ENCODE peak calls at places on chromosomes 6 and 20, in six cellular contexts. D is A549, M is H1, Z is endothelial cell of umbilical vein, Y is HepG2, L is K562. V is an unnamed sample.

GRCh38 chr6:3035397-3035796 is 32.9 kb upstream of the RIPK1 start:
- DNase-seq in D (no peak), M (no peak), Z (no peak), Y (no peak), L (no peak), V (no peak)

GRCh38 chr20:58251979-58252591 is 23.6 kb upstream of the ANKRD60 start:
- DNase-seq in D (peak; percentile 97), M (no peak), Z (peak; percentile 80), Y (peak; percentile 88), L (peak; percentile 87), V (no peak)

GRCh38 chr6:44047179-44047546 is 80.1 kb downstream of the MRPL14 start:
- DNase-seq in D (no peak), M (no peak), Z (no peak), Y (no peak), L (no peak), V (no peak)

GRCh38 chr6:139249387-139249786 is 42.4 kb downstream of the TXLNB start:
- DNase-seq in D (no peak), M (no peak), Z (no peak), Y (no peak), L (no peak), V (no peak)

GRCh38 chr20:37257993-37258392 is 3.6 kb downstream of the GHRH start:
- DNase-seq in D (no peak), M (no peak), Z (no peak), Y (no peak), L (no peak), V (peak; percentile 48)

GRCh38 chr6:46838033-46838432 is 44.8 kb downstream of the MEP1A start:
- DNase-seq in D (no peak), M (no peak), Z (no peak), Y (no peak), L (no peak), V (no peak)

GRCh38 chr6:54846243-54846856 is at the start of gene FAM83B:
- DNase-seq in D (no peak), M (peak; percentile 57), Z (no peak), Y (no peak), L (no peak), V (peak; percentile 82)

GRCh38 chr6:13251242-13251641 is 77.1 kb downstream of the TBC1D7 start:
- DNase-seq in D (no peak), M (no peak), Z (no peak), Y (peak; percentile 30), L (peak; percentile 40), V (no peak)

GRCh38 chr6:134425521-134426316 is 107.8 kb upstream of the SGK1 start:
- DNase-seq in D (no peak), M (no peak), Z (peak; percentile 70), Y (no peak), L (no peak), V (no peak)

GRCh38 chr6:69019832-69020231 is 384.8 kb downstream of the ADGRB3 start:
- DNase-seq in D (no peak), M (no peak), Z (peak; percentile 36), Y (no peak), L (no peak), V (no peak)

GRCh38 chr6:159720708-159721107 is 6.6 kb upstream of the WTAP start:
- DNase-seq in D (peak; percentile 46), M (no peak), Z (peak; percentile 39), Y (peak; percentile 82), L (peak; percentile 52), V (no peak)

GRCh38 chr6:4889701-4890100 is 113.5 kb downstream of the CDYL start:
- DNase-seq in D (no peak), M (no peak), Z (no peak), Y (no peak), L (no peak), V (no peak)

GRCh38 chr20:63844384-63845025 is 13.4 kb upstream of the ZBTB46 start:
- DNase-seq in D (no peak), M (no peak), Z (no peak), Y (no peak), L (no peak), V (no peak)

GRCh38 chr6:110310861-110311446 is 47.2 kb downstream of the METTL24 start:
- DNase-seq in D (no peak), M (no peak), Z (no peak), Y (no peak), L (no peak), V (no peak)

GRCh38 chr6:35299674-35300073 is 2.1 kb downstream of the DEF6 start:
- DNase-seq in D (no peak), M (no peak), Z (no peak), Y (no peak), L (peak; percentile 38), V (no peak)

GRCh38 chr20:32907886-32908285 is 49.2 kb downstream of the EFCAB8 start:
- DNase-seq in D (no peak), M (no peak), Z (no peak), Y (no peak), L (no peak), V (no peak)

GRCh38 chr20:43187476-43188233 is 2.1 kb downstream of the PTPRT start:
- DNase-seq in D (peak; percentile 69), M (peak; percentile 39), Z (peak; percentile 58), Y (peak; percentile 57), L (peak; percentile 81), V (peak; percentile 83)

GRCh38 chr20:62020935-62021701 is 44.6 kb downstream of the TAF4 start:
- DNase-seq in D (no peak), M (no peak), Z (no peak), Y (no peak), L (peak; percentile 47), V (no peak)

GRCh38 chr6:142760152-142760551 is 184.8 kb downstream of the HIVEP2 start:
- DNase-seq in D (no peak), M (no peak), Z (no peak), Y (no peak), L (no peak), V (no peak)

GRCh38 chr6:150568560-150568959 is 31.1 kb upstream of the PLEKHG1 start:
- DNase-seq in D (no peak), M (no peak), Z (no peak), Y (peak; percentile 29), L (no peak), V (no peak)

GRCh38 chr6:150567823-150568383 is 31.8 kb upstream of the PLEKHG1 start:
- DNase-seq in D (no peak), M (no peak), Z (no peak), Y (no peak), L (no peak), V (no peak)

GRCh38 chr6:150576651-150577226 is 22.9 kb upstream of the PLEKHG1 start:
- DNase-seq in D (no peak), M (no peak), Z (no peak), Y (no peak), L (no peak), V (no peak)

GRCh38 chr6:150575840-150576239 is 23.8 kb upstream of the PLEKHG1 start:
- DNase-seq in D (no peak), M (no peak), Z (no peak), Y (no peak), L (no peak), V (no peak)

GRCh38 chr6:150573041-150573681 is 26.5 kb upstream of the PLEKHG1 start:
- DNase-seq in D (no peak), M (no peak), Z (no peak), Y (no peak), L (peak; percentile 37), V (no peak)
- TF ChIP-seq JUN in D (no peak), M (no peak), Z (no peak), Y (no peak), L (no peak), V (no peak)

GRCh38 chr6:36443951-36444428 is 1.2 kb downstream of the KCTD20 start:
- DNase-seq in D (peak; percentile 56), M (no peak), Z (peak; percentile 36), Y (peak; percentile 48), L (peak; percentile 67), V (peak; percentile 22)
- TF ChIP-seq JUN in D (no peak), M (no peak), Z (no peak), Y (no peak), L (no peak), V (no peak)

DNA sequence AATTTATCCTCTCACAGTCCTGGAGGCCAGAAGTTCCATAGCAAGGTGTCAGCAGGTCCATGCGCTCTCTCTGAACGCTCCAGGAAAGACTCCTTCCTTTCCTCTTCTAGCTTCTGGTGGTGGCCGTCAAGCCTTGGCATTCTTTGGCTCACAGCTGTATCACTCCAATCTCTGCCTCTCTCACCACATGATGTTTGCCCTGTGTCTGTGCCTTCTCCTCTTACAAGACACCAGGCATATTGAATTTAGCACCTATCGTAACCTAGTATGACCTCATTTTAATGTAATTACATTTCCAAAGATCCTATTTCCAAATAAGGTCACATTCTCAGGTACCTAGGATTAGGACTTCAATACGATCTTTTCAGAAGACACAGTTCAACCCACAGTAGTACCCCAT is 428.5 kb downstream of the CD83 start:
- DNase-seq in D (no peak), M (no peak), Z (no peak), Y (no peak), L (no peak), V (no peak)
- TF ChIP-seq JUN in D (no peak), M (no peak), Z (no peak), Y (no peak), L (no peak), V (no peak)

GRCh38 chr6:9204171-9204570 is 768.8 kb upstream of the SLC35B3 start:
- DNase-seq in D (no peak), M (no peak), Z (peak; percentile 41), Y (no peak), L (no peak), V (no peak)

GRCh38 chr6:9200712-9201111 is 765.4 kb upstream of the SLC35B3 start:
- DNase-seq in D (no peak), M (no peak), Z (no peak), Y (no peak), L (no peak), V (no peak)

GRCh38 chr6:9208956-9209355 is 773.6 kb upstream of the SLC35B3 start:
- DNase-seq in D (no peak), M (no peak), Z (no peak), Y (no peak), L (no peak), V (no peak)

DNA sequence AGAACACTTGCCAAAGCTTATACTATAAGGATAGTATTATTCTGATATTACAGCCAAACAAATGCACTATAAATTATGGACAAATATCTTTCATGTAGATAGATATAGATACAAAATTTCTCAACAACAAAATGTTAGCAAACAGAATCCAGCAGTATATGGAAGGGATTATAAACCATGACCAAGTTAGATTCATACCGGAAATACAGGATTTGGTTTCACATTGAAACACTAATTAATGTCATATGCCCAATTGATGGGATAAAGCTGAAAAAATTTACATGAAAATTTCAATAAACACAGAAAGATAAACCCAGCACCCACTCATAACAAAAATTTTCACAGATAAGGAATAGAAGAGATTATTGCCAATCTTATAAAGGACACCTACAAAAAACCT is 770.3 kb upstream of the SLC35B3 start:
- DNase-seq in D (no peak), M (no peak), Z (no peak), Y (no peak), L (no peak), V (no peak)
- TF ChIP-seq JUN in D (no peak), M (no peak), Z (no peak), Y (no peak), L (no peak), V (no peak)

DNA sequence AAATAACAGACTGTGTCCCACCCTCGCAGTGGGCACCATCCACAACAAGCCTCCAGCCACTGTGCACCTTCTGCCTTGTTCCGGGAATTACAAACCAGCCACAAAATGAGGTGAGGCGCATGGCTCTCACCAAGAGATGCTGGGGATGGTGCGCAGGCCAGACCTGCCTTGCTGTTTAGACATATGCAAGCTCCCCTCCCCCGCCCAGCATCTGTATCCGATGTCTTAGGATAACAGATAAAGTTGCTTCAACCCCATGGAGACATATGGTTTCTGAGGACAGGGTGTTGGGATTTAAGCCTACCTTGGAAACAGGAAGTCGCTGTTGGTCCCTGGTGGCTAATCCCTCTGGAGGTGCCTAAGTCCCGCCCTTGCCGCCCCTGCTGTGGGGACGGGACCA is 50.4 kb upstream of the MPC1 start:
- DNase-seq in D (no peak), M (no peak), Z (no peak), Y (no peak), L (no peak), V (no peak)
- TF ChIP-seq JUN in D (no peak), M (no peak), Z (no peak), Y (no peak), L (no peak), V (no peak)

V was measured in WTC11.